ENCODE peak calls at places on chromosomes 7 and 10, in six cellular contexts. H is psoas muscle, W is BJ, V is ovary, L is PC-9, X is choroid plexus epithelial cell. A is an unnamed sample.

GRCh38 chr7:9036080-9036479 is 602.7 kb downstream of the NXPH1 start:
- DNase-seq in H (no peak), W (no peak), V (no peak), L (no peak), X (no peak), A (no peak)

GRCh38 chr10:78524941-78525340 is 491.3 kb downstream of the RPS24 start:
- DNase-seq in H (no peak), W (no peak), V (no peak), L (no peak), X (no peak), A (peak)

GRCh38 chr7:151936207-151936606 is 20.0 kb upstream of the GALNTL5 start:
- DNase-seq in H (no peak), W (no peak), V (no peak), L (no peak), X (peak), A (no peak)

GRCh38 chr7:120857558-120858298 is at the start of gene TSPAN12:
- DNase-seq in H (peak), W (no peak), V (peak), L (peak), X (peak), A (peak)

GRCh38 chr7:114567416-114567815 is 152.8 kb downstream of the FOXP2 start:
- DNase-seq in H (no peak), W (peak), V (no peak), L (no peak), X (no peak), A (no peak)

GRCh38 chr10:43060291-43060690 is 16.6 kb upstream of the RET start:
- DNase-seq in H (peak), W (no peak), V (no peak), L (peak), X (no peak), A (no peak)

GRCh38 chr7:73847941-73848723 is 5.8 kb upstream of the METTL27 start:
- DNase-seq in H (no peak), W (no peak), V (no peak), L (no peak), X (no peak), A (no peak)

GRCh38 chr7:25495342-25495855 is 267.1 kb upstream of the NPVF start:
- DNase-seq in H (no peak), W (no peak), V (peak), L (no peak), X (no peak), A (no peak)

GRCh38 chr10:114758331-114758730 is 63.2 kb upstream of the FHIP2A start:
- DNase-seq in H (no peak), W (no peak), V (no peak), L (no peak), X (no peak), A (no peak)

GRCh38 chr7:151689196-151689971 is 169.7 kb upstream of the RHEB start:
- DNase-seq in H (no peak), W (no peak), V (no peak), L (peak), X (no peak), A (no peak)

GRCh38 chr7:34096135-34096775 is 190.9 kb downstream of the BMPER start:
- DNase-seq in H (peak), W (peak), V (peak), L (no peak), X (peak), A (peak)

GRCh38 chr7:70037171-70037933 is 439.1 kb downstream of the AUTS2 start:
- DNase-seq in H (no peak), W (no peak), V (no peak), L (no peak), X (no peak), A (no peak)

GRCh38 chr10:22252286-22252800 is 34.5 kb upstream of the EBLN1 start:
- DNase-seq in H (peak), W (no peak), V (peak), L (no peak), X (peak), A (peak)

GRCh38 chr7:18347170-18347569 is 148.4 kb upstream of the HDAC9 start:
- DNase-seq in H (no peak), W (no peak), V (no peak), L (no peak), X (no peak), A (no peak)

GRCh38 chr10:86263209-86263608 is 103.4 kb downstream of the GRID1 start:
- DNase-seq in H (no peak), W (no peak), V (no peak), L (no peak), X (no peak), A (peak)

GRCh38 chr7:55963584-55964168 is 709 bp upstream of the NIPSNAP2 start:
- DNase-seq in H (no peak), W (no peak), V (no peak), L (no peak), X (no peak), A (no peak)

GRCh38 chr7:129188372-129188891 is at the start of gene SMO:
- DNase-seq in H (peak), W (no peak), V (peak), L (no peak), X (peak), A (peak)

GRCh38 chr7:28144266-28144665 is 36.3 kb downstream of the JAZF1 start:
- DNase-seq in H (no peak), W (no peak), V (no peak), L (no peak), X (no peak), A (no peak)

GRCh38 chr7:79453558-79454324 is at the start of gene MAGI2:
- DNase-seq in H (peak), W (peak), V (peak), L (no peak), X (peak), A (peak)

GRCh38 chr7:2190531-2190930 is 42.2 kb downstream of the MAD1L1 start:
- DNase-seq in H (no peak), W (no peak), V (no peak), L (no peak), X (no peak), A (no peak)

GRCh38 chr10:82932426-82932825 is 1057.4 kb downstream of the NRG3 start:
- DNase-seq in H (no peak), W (no peak), V (no peak), L (no peak), X (peak), A (no peak)

GRCh38 chr7:76310102-76310957 is 7.9 kb downstream of the HSPB1 start:
- DNase-seq in H (no peak), W (no peak), V (no peak), L (no peak), X (no peak), A (no peak)

GRCh38 chr10:98309366-98310355 is 41.7 kb upstream of the LOXL4 start:
- DNase-seq in H (peak), W (peak), V (peak), L (peak), X (peak), A (peak)

GRCh38 chr7:54839538-54840213 is 80.7 kb upstream of the SEC61G start:
- DNase-seq in H (peak), W (no peak), V (peak), L (peak), X (peak), A (peak)

GRCh38 chr10:119687192-119688032 is 36.2 kb downstream of the BAG3 start:
- DNase-seq in H (no peak), W (no peak), V (no peak), L (no peak), X (peak), A (no peak)

GRCh38 chr7:53657586-53657985 is 622.2 kb downstream of the POM121L12 start:
- DNase-seq in H (no peak), W (no peak), V (no peak), L (peak), X (no peak), A (no peak)

GRCh38 chr7:101237206-101238067 is at the start of gene CLDN15:
- DNase-seq in H (peak), W (no peak), V (peak), L (no peak), X (peak), A (peak)

GRCh38 chr10:13346280-13346819 is 1.7 kb downstream of the SEPHS1 start:
- DNase-seq in H (peak), W (no peak), V (peak), L (no peak), X (peak), A (peak)

GRCh38 chr7:112143567-112143966 is 62.6 kb downstream of the DOCK4 start:
- DNase-seq in H (peak), W (no peak), V (no peak), L (no peak), X (peak), A (peak)

GRCh38 chr7:108147031-108147563 is 16.9 kb upstream of the LAMB4 start:
- DNase-seq in H (no peak), W (no peak), V (peak), L (no peak), X (no peak), A (no peak)

GRCh38 chr10:11148131-11148530 is 130.5 kb downstream of the CELF2 start:
- DNase-seq in H (no peak), W (no peak), V (no peak), L (no peak), X (no peak), A (no peak)

GRCh38 chr10:69896601-69897000 is 94.9 kb downstream of the COL13A1 start:
- DNase-seq in H (no peak), W (no peak), V (no peak), L (no peak), X (peak), A (no peak)

GRCh38 chr10:70227548-70228320 is 5.5 kb downstream of the PPA1 start:
- DNase-seq in H (no peak), W (no peak), V (no peak), L (no peak), X (no peak), A (no peak)

GRCh38 chr7:121020243-121020642 is 31.7 kb downstream of the CPED1 start:
- DNase-seq in H (no peak), W (no peak), V (no peak), L (peak), X (peak), A (no peak)

GRCh38 chr7:105519353-105519752 is 2.7 kb downstream of the PUS7 start:
- DNase-seq in H (no peak), W (no peak), V (no peak), L (no peak), X (no peak), A (no peak)

GRCh38 chr10:16916496-16916895 is 99.3 kb upstream of the RSU1 start:
- DNase-seq in H (no peak), W (no peak), V (no peak), L (no peak), X (no peak), A (no peak)

GRCh38 chr10:16910795-16911164 is 93.6 kb upstream of the RSU1 start:
- DNase-seq in H (no peak), W (no peak), V (no peak), L (no peak), X (no peak), A (no peak)

GRCh38 chr10:16919076-16919972 is 102.1 kb upstream of the RSU1 start:
- DNase-seq in H (no peak), W (no peak), V (no peak), L (no peak), X (peak), A (no peak)

GRCh38 chr10:16913266-16913665 is 96.0 kb upstream of the RSU1 start:
- DNase-seq in H (no peak), W (no peak), V (no peak), L (no peak), X (no peak), A (no peak)

DNA sequence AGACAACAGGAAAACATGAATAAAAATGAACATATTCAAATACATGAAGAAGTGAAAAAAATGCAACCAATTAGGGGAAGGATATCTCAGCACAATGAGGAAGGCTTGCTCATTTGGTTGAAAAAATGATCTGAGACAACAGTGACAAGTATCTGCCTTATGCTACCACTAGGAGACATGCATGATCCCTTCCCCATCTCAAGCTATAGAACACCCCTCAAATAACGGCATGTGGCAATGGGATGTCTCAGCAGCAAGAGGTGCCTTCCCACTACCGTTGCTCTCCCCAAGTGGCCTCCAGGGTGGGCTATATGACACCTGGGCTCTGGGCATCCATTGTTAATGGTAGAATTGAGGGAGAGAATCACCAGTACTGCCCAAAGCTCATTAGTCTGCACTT is 98.1 kb upstream of the RSU1 start:
- DNase-seq in H (no peak), W (no peak), V (no peak), L (no peak), X (no peak), A (no peak)
- TF ChIP-seq CTCF in H (no peak), W (no peak), V (no peak), L (no peak), X (peak), A (no peak)

GRCh38 chr7:77743518-77743917 is 47.3 kb downstream of the RSBN1L start:
- DNase-seq in H (no peak), W (no peak), V (no peak), L (no peak), X (no peak), A (no peak)
- H3K4me3 ChIP-seq in H (no peak), W (no peak), V (no peak), L (no peak), X (no peak), A (no peak)

GRCh38 chr10:58641095-58641531 is 128.4 kb downstream of the BICC1 start:
- DNase-seq in H (no peak), W (peak), V (no peak), L (no peak), X (peak), A (no peak)
- TF ChIP-seq CTCF in H (no peak), W (peak), V (no peak), L (no peak), X (peak), A (no peak)

GRCh38 chr10:63498665-63499064 is 22.5 kb upstream of the REEP3 start:
- DNase-seq in H (no peak), W (no peak), V (no peak), L (no peak), X (peak), A (no peak)

GRCh38 chr10:63497321-63497720 is 23.9 kb upstream of the REEP3 start:
- DNase-seq in H (no peak), W (no peak), V (no peak), L (no peak), X (no peak), A (no peak)

GRCh38 chr10:63492788-63493403 is 27.1 kb upstream of the JMJD1C start:
- DNase-seq in H (no peak), W (no peak), V (no peak), L (no peak), X (no peak), A (no peak)

GRCh38 chr10:63494951-63495350 is 26.2 kb upstream of the REEP3 start:
- DNase-seq in H (no peak), W (no peak), V (no peak), L (no peak), X (no peak), A (no peak)

GRCh38 chr10:63496561-63496960 is 24.6 kb upstream of the REEP3 start:
- DNase-seq in H (no peak), W (no peak), V (no peak), L (no peak), X (no peak), A (no peak)
- H3K4me3 ChIP-seq in H (no peak), W (no peak), V (no peak), L (no peak), X (no peak), A (no peak)

GRCh38 chr7:142030846-142031245 is 35.2 kb downstream of the MGAM start:
- DNase-seq in H (no peak), W (no peak), V (no peak), L (no peak), X (peak), A (no peak)
- TF ChIP-seq CTCF in H (no peak), W (no peak), V (no peak), L (no peak), X (no peak), A (no peak)

GRCh38 chr10:125157473-125157865 is 2.9 kb downstream of the CTBP2 start:
- DNase-seq in H (no peak), W (no peak), V (peak), L (peak), X (no peak), A (no peak)
- H3K4me3 ChIP-seq in H (peak), W (peak), V (peak), L (peak), X (peak), A (peak)

DNA sequence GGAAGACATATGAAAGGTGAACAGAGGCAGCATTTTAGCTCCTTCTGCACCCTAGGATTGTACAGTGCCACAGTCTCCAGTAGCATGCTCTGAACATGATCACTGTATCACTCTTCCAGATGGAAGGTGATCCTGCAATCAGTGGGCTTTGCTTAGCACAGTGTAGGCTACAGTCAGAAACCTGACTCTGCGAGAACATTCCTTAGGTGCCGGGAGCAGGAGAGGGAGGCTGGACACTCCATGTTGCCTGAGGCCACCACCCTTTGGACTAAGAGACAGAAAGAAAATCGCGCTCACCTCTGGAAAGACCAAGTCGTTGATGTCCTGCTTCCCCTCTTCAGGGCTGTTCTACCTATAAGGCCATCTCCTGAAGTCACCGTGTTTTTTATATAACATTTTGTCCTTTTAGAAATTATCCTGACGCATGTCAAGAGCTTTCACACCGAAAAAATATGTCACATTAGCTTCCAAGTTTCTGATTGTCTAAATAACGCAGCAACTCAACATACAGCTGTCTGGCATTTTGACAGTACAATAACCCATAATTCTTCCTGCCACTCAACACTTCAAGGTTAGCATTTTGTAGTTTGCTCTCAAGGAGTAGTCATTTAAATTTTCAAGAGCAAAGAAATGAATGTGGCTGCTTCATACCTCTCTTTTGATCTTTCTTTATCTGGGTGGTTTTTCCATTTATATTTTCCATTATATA is 563.1 kb downstream of the LRMDA start:
- DNase-seq in H (no peak), W (no peak), V (no peak), L (no peak), X (no peak), A (no peak)
- TF ChIP-seq CTCF in H (no peak), W (no peak), V (no peak), L (no peak), X (no peak), A (no peak)

DNA sequence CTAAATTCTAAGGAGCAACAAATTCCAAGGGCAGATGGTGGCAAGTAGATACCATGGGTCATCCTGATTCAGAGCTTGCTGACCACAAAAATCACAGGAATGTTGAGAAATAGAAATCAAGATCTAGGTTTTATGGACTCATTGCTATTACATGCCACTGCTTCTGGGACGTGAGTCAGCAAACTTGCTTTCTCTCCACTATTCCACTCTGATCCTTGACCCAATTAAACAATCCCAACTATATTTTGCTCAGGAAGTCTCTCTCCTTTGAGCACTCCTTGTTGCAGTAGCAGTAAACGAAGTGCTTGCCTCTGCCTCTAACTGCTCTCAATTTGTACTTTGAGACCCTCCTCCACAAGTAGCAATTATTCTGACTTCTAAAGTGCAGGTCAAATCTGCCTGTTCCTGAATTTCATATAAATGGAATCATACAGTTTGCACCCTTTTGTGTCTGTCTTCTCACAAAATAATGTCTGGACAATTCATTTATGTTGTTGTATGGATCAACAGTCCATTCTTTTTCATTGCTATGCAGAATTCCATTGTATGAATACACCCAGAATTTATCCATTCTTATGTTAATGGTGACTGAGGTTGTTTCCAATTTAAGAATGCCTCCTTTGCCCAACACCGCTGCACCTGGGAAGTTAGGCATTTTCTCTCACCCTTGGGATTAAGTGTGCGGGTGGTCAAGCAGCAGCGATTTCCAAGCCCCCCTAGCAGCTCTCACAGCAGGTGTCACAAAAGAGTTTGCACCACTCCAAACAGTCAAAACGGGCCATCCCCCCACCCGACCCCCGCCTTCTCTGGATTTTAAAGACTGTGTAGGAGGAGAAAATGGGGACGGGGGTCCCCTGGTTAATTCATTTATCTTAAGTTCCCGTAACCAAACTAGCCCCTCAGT is 35.9 kb downstream of the ACSM6 start:
- DNase-seq in H (no peak), W (peak), V (no peak), L (peak), X (peak), A (no peak)
- H3K4me3 ChIP-seq in H (no peak), W (no peak), V (no peak), L (peak), X (peak), A (peak)

GRCh38 chr10:121168513-121169216 is 317.5 kb downstream of the WDR11 start:
- DNase-seq in H (no peak), W (no peak), V (no peak), L (no peak), X (no peak), A (no peak)
- TF ChIP-seq CTCF in H (no peak), W (no peak), V (no peak), L (no peak), X (no peak), A (no peak)

GRCh38 chr10:133347636-133348517 is 704 bp downstream of the PRAP1 start:
- DNase-seq in H (no peak), W (no peak), V (no peak), L (no peak), X (no peak), A (no peak)
- H3K4me3 ChIP-seq in H (no peak), W (no peak), V (no peak), L (no peak), X (no peak), A (no peak)